ENCODE peak calls at places on chromosomes 5 and 9, in six cellular contexts. M is esophagus squamous epithelium, L is progenitor cell of endocrine pancreas, R is NCI-H345, I is foreskin fibroblast, K is NCI-H510A. S is an unnamed sample.

GRCh38 chr5:135229122-135229521 is 169.9 kb downstream of the MACROH2A1 start:
- DNase-seq in R (no peak), M (no peak), I (no peak), L (no peak), K (no peak), S (no peak)

GRCh38 chr9:93920401-93920800 is 34.8 kb downstream of the BARX1 start:
- DNase-seq in K (no peak), L (no peak), I (no peak), R (no peak), M (no peak), S (no peak)

GRCh38 chr9:87640385-87640795 is 85.5 kb upstream of the CTSL start:
- DNase-seq in M (no peak), L (no peak), R (peak), K (no peak), I (peak), S (no peak)

GRCh38 chr9:36690769-36691168 is 118.1 kb downstream of the MELK start:
- DNase-seq in L (no peak), K (no peak), R (no peak), M (no peak), I (no peak), S (peak)

GRCh38 chr9:7237473-7238243 is 479.9 kb downstream of the KDM4C start:
- DNase-seq in K (no peak), L (no peak), R (peak), I (peak), M (no peak), S (no peak)

GRCh38 chr5:137405393-137405792 is 93.7 kb downstream of the SPOCK1 start:
- DNase-seq in R (no peak), I (no peak), L (no peak), K (no peak), M (no peak), S (no peak)

GRCh38 chr9:133635098-133635497 is 1.1 kb upstream of the DBH start:
- DNase-seq in I (no peak), K (no peak), L (no peak), M (no peak), R (no peak), S (no peak)

GRCh38 chr9:79164396-79164795 is 407.4 kb upstream of the TLE4 start:
- DNase-seq in M (no peak), L (no peak), I (no peak), R (no peak), K (no peak), S (no peak)

GRCh38 chr5:172450861-172451695 is 3.2 kb downstream of the SH3PXD2B start:
- DNase-seq in M (no peak), K (no peak), R (peak), I (peak), L (no peak), S (peak)

GRCh38 chr5:13932561-13932960 is 11.9 kb downstream of the DNAH5 start:
- DNase-seq in I (no peak), M (no peak), R (no peak), K (no peak), L (no peak), S (no peak)

GRCh38 chr5:80168388-80169028 is 87.3 kb downstream of the SERINC5 start:
- DNase-seq in I (no peak), L (no peak), M (no peak), R (no peak), K (no peak), S (no peak)

GRCh38 chr9:124343533-124344290 is 71.5 kb downstream of the PSMB7 start:
- DNase-seq in R (peak), L (no peak), I (no peak), K (no peak), M (no peak), S (peak)

GRCh38 chr5:157917909-157918809 is 59.2 kb upstream of the CLINT1 start:
- DNase-seq in L (no peak), M (no peak), K (no peak), I (peak), R (peak), S (no peak)

GRCh38 chr9:3534614-3535404 is 9.0 kb upstream of the RFX3 start:
- DNase-seq in K (no peak), L (no peak), R (no peak), M (no peak), I (no peak), S (no peak)

GRCh38 chr5:158223054-158223453 is 364.1 kb upstream of the CLINT1 start:
- DNase-seq in K (no peak), M (no peak), L (no peak), R (no peak), I (peak), S (no peak)

GRCh38 chr5:107893642-107894041 is 222.9 kb upstream of the EFNA5 start:
- DNase-seq in M (no peak), L (no peak), I (peak), K (no peak), R (no peak), S (no peak)

GRCh38 chr9:115998661-115999060 is 154.9 kb upstream of the PAPPA start:
- DNase-seq in R (no peak), K (no peak), L (no peak), I (peak), M (no peak), S (no peak)

GRCh38 chr9:134171316-134172197 is 7.2 kb upstream of the RNU6ATAC start:
- DNase-seq in K (no peak), I (peak), L (no peak), M (no peak), R (no peak), S (no peak)

GRCh38 chr5:115767424-115767823 is 49.0 kb downstream of the CDO1 start:
- DNase-seq in I (no peak), L (no peak), R (no peak), K (no peak), M (no peak), S (no peak)

GRCh38 chr9:28774433-28775029 is 1201.2 kb upstream of the C9orf72 start:
- DNase-seq in M (no peak), L (no peak), R (peak), I (peak), K (no peak), S (no peak)

GRCh38 chr9:80410106-80410505 is 838.3 kb downstream of the TLE4 start:
- DNase-seq in K (no peak), I (no peak), L (no peak), M (no peak), R (no peak), S (peak)

GRCh38 chr5:142640316-142641005 is 45.4 kb downstream of the FGF1 start:
- DNase-seq in K (no peak), L (no peak), M (no peak), R (no peak), I (no peak), S (no peak)

GRCh38 chr5:126351138-126351537 is 72.1 kb upstream of the GRAMD2B start:
- DNase-seq in L (no peak), M (no peak), R (no peak), I (peak), K (no peak), S (no peak)

GRCh38 chr9:129740174-129740573 is 12.7 kb downstream of the PTGES start:
- DNase-seq in R (no peak), K (no peak), M (no peak), L (no peak), I (no peak), S (no peak)

GRCh38 chr5:170769898-170770416 is 13.6 kb upstream of the GABRP start:
- DNase-seq in R (no peak), I (no peak), M (no peak), K (no peak), L (no peak), S (no peak)

GRCh38 chr9:9998491-9999287 is 614.1 kb downstream of the PTPRD start:
- DNase-seq in M (no peak), K (no peak), L (no peak), R (no peak), I (no peak), S (no peak)

GRCh38 chr9:77887660-77888059 is 144.0 kb downstream of the GNAQ start:
- DNase-seq in R (no peak), M (no peak), L (no peak), I (no peak), K (no peak), S (no peak)

GRCh38 chr5:127068771-127069330 is 4.5 kb downstream of the C5orf63 start:
- DNase-seq in R (no peak), K (no peak), L (no peak), M (no peak), I (peak), S (no peak)

GRCh38 chr9:136343121-136343883 is 16.0 kb downstream of the GPSM1 start:
- DNase-seq in R (no peak), M (no peak), I (no peak), K (no peak), L (no peak), S (no peak)

GRCh38 chr5:127957183-127957582 is 126.4 kb upstream of the SLC12A2 start:
- DNase-seq in R (no peak), K (no peak), L (no peak), I (peak), M (no peak), S (no peak)

GRCh38 chr5:16852251-16853005 is 83.7 kb downstream of the MYO10 start:
- DNase-seq in K (no peak), L (no peak), M (no peak), I (no peak), R (no peak), S (no peak)

GRCh38 chr5:132965120-132965519 is 1.7 kb upstream of the AFF4 start:
- DNase-seq in L (no peak), I (no peak), M (no peak), R (no peak), K (no peak), S (no peak)

GRCh38 chr9:101628173-101628572 is 33.4 kb upstream of the PPP3R2 start:
- DNase-seq in L (no peak), M (no peak), K (no peak), R (no peak), I (peak), S (no peak)

GRCh38 chr9:68595868-68596267 is 55.2 kb upstream of the TMEM252 start:
- DNase-seq in L (no peak), R (no peak), K (no peak), M (no peak), I (no peak), S (no peak)

GRCh38 chr9:88477300-88477751 is 57.7 kb upstream of the NXNL2 start:
- DNase-seq in I (peak), R (no peak), K (no peak), L (no peak), M (no peak), S (no peak)

GRCh38 chr5:66207800-66208561 is 63.9 kb downstream of the SREK1 start:
- DNase-seq in I (peak), L (no peak), M (no peak), K (no peak), R (no peak), S (no peak)

S was measured in B cell.